ENCODE peak calls at places on chromosomes 5 and 9, in six cellular contexts. R, W, L, I, X and H are unnamed samples.

GRCh38 chr5:43729846-43730478 is 127.0 kb downstream of the NNT start:
- DNase-seq in W (no peak), L (peak; percentile 42), R (no peak), X (no peak), I (no peak), H (no peak)

GRCh38 chr9:32625320-32625719 is 10.1 kb downstream of the TAF1L start:
- DNase-seq in L (no peak), I (no peak), X (no peak), R (no peak), W (no peak), H (no peak)

GRCh38 chr5:109688647-109688998 is 1.1 kb upstream of the MAN2A1 start:
- DNase-seq in W (no peak), L (no peak), X (no peak), R (no peak), I (no peak), H (no peak)

GRCh38 chr9:78940121-78940855 is 631.5 kb upstream of the TLE4 start:
- DNase-seq in R (no peak), I (no peak), L (peak; percentile 11), X (no peak), W (no peak), H (no peak)

GRCh38 chr9:32395483-32396216 is 11.2 kb downstream of the ACO1 start:
- DNase-seq in I (no peak), R (no peak), X (peak; percentile 18), L (peak; percentile 93), W (no peak), H (no peak)

GRCh38 chr5:19891658-19892057 is 96.3 kb downstream of the CDH18 start:
- DNase-seq in I (no peak), X (no peak), R (no peak), L (peak; percentile 0), W (no peak), H (no peak)

GRCh38 chr9:136270173-136270710 is 24.6 kb upstream of the QSOX2 start:
- DNase-seq in X (no peak), L (no peak), W (no peak), R (no peak), I (no peak), H (no peak)

GRCh38 chr9:36935332-36935731 is 98.7 kb downstream of the PAX5 start:
- DNase-seq in I (peak; percentile 21), X (no peak), L (no peak), W (no peak), R (no peak), H (no peak)

GRCh38 chr5:13108281-13108680 is 836.2 kb downstream of the DNAH5 start:
- DNase-seq in X (no peak), R (no peak), W (no peak), I (no peak), L (no peak), H (no peak)

GRCh38 chr9:71685394-71685793 is 82.9 kb downstream of the CEMIP2 start:
- DNase-seq in L (no peak), W (peak; percentile 23), X (peak; percentile 31), I (no peak), R (no peak), H (no peak)

GRCh38 chr5:143938230-143938629 is 126.3 kb downstream of the HMHB1 start:
- DNase-seq in W (no peak), R (no peak), X (no peak), I (no peak), L (no peak), H (no peak)

GRCh38 chr5:31366941-31367340 is 165.0 kb downstream of the DROSHA start:
- DNase-seq in L (no peak), R (no peak), X (no peak), W (no peak), I (no peak), H (no peak)

GRCh38 chr9:132622144-132622543 is 39.7 kb downstream of the BARHL1 start:
- DNase-seq in W (no peak), R (no peak), L (peak; percentile 83), X (no peak), I (no peak), H (no peak)

GRCh38 chr5:67135381-67135780 is 61.2 kb downstream of the CD180 start:
- DNase-seq in R (no peak), L (no peak), W (no peak), X (no peak), I (no peak), H (no peak)

GRCh38 chr5:159737263-159737662 is 179.0 kb upstream of the ADRA1B start:
- DNase-seq in L (no peak), X (no peak), I (no peak), W (no peak), R (no peak), H (no peak)

GRCh38 chr5:159057426-159057825 is 42.3 kb downstream of the EBF1 start:
- DNase-seq in W (no peak), L (no peak), X (no peak), R (no peak), I (no peak), H (no peak)

GRCh38 chr5:4511996-4512656 is 628.0 kb upstream of the ADAMTS16 start:
- DNase-seq in I (no peak), L (no peak), X (no peak), W (no peak), R (no peak), H (peak; percentile 74)

GRCh38 chr5:168844566-168845296 is 265.6 kb upstream of the PANK3 start:
- DNase-seq in I (no peak), X (no peak), W (no peak), R (no peak), L (no peak), H (no peak)

GRCh38 chr9:105346273-105346672 is 101.6 kb upstream of the FSD1L start:
- DNase-seq in W (no peak), R (no peak), I (no peak), L (no peak), X (no peak), H (no peak)

GRCh38 chr9:116549786-116550660 is 137.1 kb upstream of the TRIM32 start:
- DNase-seq in R (no peak), L (no peak), X (no peak), I (no peak), W (no peak), H (no peak)

GRCh38 chr9:115229496-115229895 is 111.5 kb upstream of the TNC start:
- DNase-seq in L (peak; percentile 70), W (no peak), X (peak; percentile 38), I (no peak), R (no peak), H (no peak)

GRCh38 chr9:115225459-115226116 is 107.6 kb upstream of the TNC start:
- DNase-seq in X (no peak), L (no peak), W (no peak), R (no peak), I (no peak), H (no peak)

GRCh38 chr9:115220339-115221009 is 102.5 kb upstream of the TNC start:
- DNase-seq in X (no peak), W (no peak), R (no peak), I (no peak), L (no peak), H (no peak)

GRCh38 chr9:115231116-115231515 is 113.2 kb upstream of the TNC start:
- DNase-seq in L (no peak), I (no peak), X (no peak), W (no peak), R (no peak), H (no peak)

DNA sequence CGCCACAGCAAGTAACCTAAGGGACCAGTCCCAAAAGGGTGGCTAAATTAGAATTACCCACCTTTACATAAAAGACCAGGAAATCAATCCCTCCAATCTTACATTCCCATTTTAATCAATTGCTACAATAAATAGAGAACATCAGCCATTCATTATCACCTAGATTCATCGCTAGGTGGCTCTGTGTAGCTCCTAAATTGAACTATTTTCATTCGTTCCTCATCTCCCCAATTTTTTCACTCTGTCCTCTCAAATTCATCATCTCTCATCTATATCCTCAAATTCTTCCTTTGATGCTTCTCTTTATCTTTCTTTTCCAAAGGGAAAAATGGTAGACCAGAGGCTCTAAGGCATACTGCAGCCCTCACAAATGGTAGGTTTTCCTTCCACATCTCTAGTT is 108.2 kb upstream of the TNC start:
- DNase-seq in L (no peak), W (no peak), R (no peak), X (peak; percentile 6), I (no peak), H (no peak)
- TF ChIP-seq CTCF in L (peak; percentile 6), W (no peak), R (no peak), X (no peak), I (no peak), H (no peak)

GRCh38 chr9:120350596-120350995 is 229.4 kb downstream of the CDK5RAP2 start:
- DNase-seq in L (no peak), R (no peak), X (no peak), W (no peak), I (no peak), H (no peak)

GRCh38 chr9:120353501-120353900 is 226.5 kb downstream of the CDK5RAP2 start:
- DNase-seq in R (no peak), L (peak; percentile 69), X (no peak), W (no peak), I (no peak), H (no peak)

GRCh38 chr9:120345379-120345778 is 234.6 kb downstream of the CDK5RAP2 start:
- DNase-seq in X (no peak), I (no peak), R (no peak), W (no peak), L (no peak), H (no peak)

GRCh38 chr9:120351106-120351505 is 228.9 kb downstream of the CDK5RAP2 start:
- DNase-seq in W (no peak), L (no peak), X (no peak), I (no peak), R (no peak), H (no peak)

GRCh38 chr9:120348951-120349429 is 231.0 kb downstream of the CDK5RAP2 start:
- DNase-seq in L (peak; percentile 57), R (no peak), X (peak; percentile 42), W (no peak), I (no peak), H (no peak)
- TF ChIP-seq CTCF in L (peak; percentile 69), R (no peak), X (peak; percentile 34), W (no peak), I (no peak), H (peak; percentile 36)

GRCh38 chr5:91311697-91312501 is 71.2 kb downstream of the ARRDC3 start:
- DNase-seq in W (peak; percentile 63), X (peak; percentile 76), L (peak; percentile 99), R (peak; percentile 25), I (peak; percentile 89), H (no peak)
- TF ChIP-seq CTCF in W (no peak), X (no peak), L (peak; percentile 13), R (no peak), I (no peak), H (no peak)

DNA sequence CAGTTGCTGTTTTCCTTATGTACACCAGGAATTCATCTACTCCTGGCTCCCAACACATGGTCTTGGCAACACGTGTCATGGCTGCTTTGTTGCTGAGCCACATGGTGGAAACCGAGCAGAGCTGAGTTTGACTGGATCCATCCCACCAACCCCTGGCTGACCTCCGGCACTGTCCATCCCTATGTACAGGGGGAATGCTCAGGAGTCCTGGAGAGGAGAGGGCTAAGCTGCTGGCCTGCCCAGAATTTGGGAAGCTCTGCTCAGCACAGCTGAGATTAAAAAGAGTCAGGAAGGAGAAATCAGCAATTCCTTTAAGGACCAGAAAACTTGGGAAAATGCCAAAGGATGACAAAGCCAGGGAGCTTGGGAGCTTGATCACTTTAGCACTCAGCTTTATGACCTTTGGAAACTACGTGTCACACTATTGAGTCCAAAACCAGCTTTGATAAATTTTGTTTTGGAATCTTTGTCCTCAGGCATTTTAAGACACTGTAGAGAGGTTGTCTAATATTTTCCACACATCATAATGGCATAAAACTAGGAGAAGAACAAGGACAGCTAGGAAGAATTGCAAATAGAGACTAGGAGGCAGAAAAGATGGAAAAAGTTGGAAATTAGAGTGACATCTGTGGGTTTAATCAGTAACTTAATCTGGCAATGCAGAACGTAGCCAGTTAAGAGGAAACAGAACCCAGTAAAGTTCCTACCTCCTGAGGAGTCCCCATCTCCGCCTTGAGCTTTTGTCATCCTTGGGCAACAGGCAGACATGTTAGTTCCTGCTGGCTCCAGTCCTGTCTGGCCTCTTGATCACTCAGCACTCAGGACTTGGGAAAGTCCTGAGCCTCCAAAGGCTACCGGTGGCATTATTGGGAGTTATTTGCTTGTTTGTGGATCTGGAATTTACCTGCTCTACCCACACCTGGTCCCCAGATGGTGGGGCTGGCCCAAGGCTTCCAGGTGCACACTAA is 62.5 kb upstream of the PLPP1 start:
- DNase-seq in X (no peak), W (no peak), I (no peak), L (peak; percentile 73), R (no peak), H (no peak)
- TF ChIP-seq CTCF in X (no peak), W (no peak), I (no peak), L (no peak), R (no peak), H (no peak)